ENCODE peak calls at places on chromosomes 7 and 10, in four cellular contexts. One of them, this sample, is unnamed.

GRCh38 chr7:28986028-28986427 is 27.9 kb upstream of the TRIL start:
- DNase-seq in EL: no peak
- DNase-seq in dorsolateral prefrontal cortex: no peak
- DNase-seq in effector CD4-positive, alpha-beta T cell: no peak
- DNase-seq in this sample: no peak

GRCh38 chr7:94183289-94183749 is 179.2 kb upstream of the BET1 start:
- DNase-seq in effector CD4-positive, alpha-beta T cell: no peak
- DNase-seq in dorsolateral prefrontal cortex: no peak
- DNase-seq in EL: peak
- DNase-seq in this sample: no peak

GRCh38 chr7:2785071-2785500 is 59.0 kb downstream of the GNA12 start:
- DNase-seq in effector CD4-positive, alpha-beta T cell: no peak
- DNase-seq in EL: peak
- DNase-seq in dorsolateral prefrontal cortex: no peak
- DNase-seq in this sample: no peak

GRCh38 chr10:13969118-13969791 is 361.5 kb downstream of the FRMD4A start:
- DNase-seq in effector CD4-positive, alpha-beta T cell: no peak
- DNase-seq in EL: peak
- DNase-seq in dorsolateral prefrontal cortex: no peak
- DNase-seq in this sample: no peak

GRCh38 chr10:79375321-79376077 is 28.2 kb downstream of the PPIF start:
- DNase-seq in EL: peak
- DNase-seq in dorsolateral prefrontal cortex: no peak
- DNase-seq in effector CD4-positive, alpha-beta T cell: no peak
- DNase-seq in this sample: no peak

GRCh38 chr7:142298009-142298408 is 40.2 kb upstream of the PRSS58 start:
- DNase-seq in dorsolateral prefrontal cortex: no peak
- DNase-seq in EL: peak
- DNase-seq in effector CD4-positive, alpha-beta T cell: no peak
- DNase-seq in this sample: no peak

GRCh38 chr7:142887282-142888015 is 1.9 kb upstream of the TRPV6 start:
- DNase-seq in effector CD4-positive, alpha-beta T cell: no peak
- DNase-seq in dorsolateral prefrontal cortex: no peak
- DNase-seq in EL: no peak
- DNase-seq in this sample: no peak

GRCh38 chr7:29609162-29610030 is 45.8 kb downstream of the PRR15 start:
- DNase-seq in dorsolateral prefrontal cortex: no peak
- DNase-seq in EL: peak
- DNase-seq in effector CD4-positive, alpha-beta T cell: no peak
- DNase-seq in this sample: no peak

GRCh38 chr7:3942778-3943177 is 641.7 kb downstream of the SDK1 start:
- DNase-seq in EL: no peak
- DNase-seq in effector CD4-positive, alpha-beta T cell: no peak
- DNase-seq in dorsolateral prefrontal cortex: no peak
- DNase-seq in this sample: no peak

GRCh38 chr10:87092861-87093460 is 1.7 kb downstream of the GLUD1 start:
- DNase-seq in EL: peak
- DNase-seq in dorsolateral prefrontal cortex: no peak
- DNase-seq in effector CD4-positive, alpha-beta T cell: peak
- DNase-seq in this sample: no peak

GRCh38 chr7:134513169-134513752 is 14.1 kb upstream of the AKR1B10 start:
- DNase-seq in effector CD4-positive, alpha-beta T cell: no peak
- DNase-seq in dorsolateral prefrontal cortex: peak
- DNase-seq in EL: peak
- DNase-seq in this sample: no peak

GRCh38 chr10:9010931-9011670 is 956.6 kb downstream of the GATA3 start:
- DNase-seq in effector CD4-positive, alpha-beta T cell: no peak
- DNase-seq in EL: no peak
- DNase-seq in dorsolateral prefrontal cortex: no peak
- DNase-seq in this sample: no peak

GRCh38 chr10:52129410-52130178 is 184.5 kb upstream of the DKK1 start:
- DNase-seq in EL: no peak
- DNase-seq in dorsolateral prefrontal cortex: no peak
- DNase-seq in effector CD4-positive, alpha-beta T cell: no peak
- DNase-seq in this sample: no peak

GRCh38 chr10:680146-680545 is 9.3 kb downstream of the DIP2C start:
- DNase-seq in EL: no peak
- DNase-seq in dorsolateral prefrontal cortex: no peak
- DNase-seq in effector CD4-positive, alpha-beta T cell: no peak
- DNase-seq in this sample: no peak

GRCh38 chr7:1744296-1745017 is 74.4 kb downstream of the ELFN1 start:
- DNase-seq in dorsolateral prefrontal cortex: no peak
- DNase-seq in effector CD4-positive, alpha-beta T cell: no peak
- DNase-seq in EL: no peak
- DNase-seq in this sample: no peak

GRCh38 chr7:136405931-136406777 is 429.0 kb upstream of the MTPN start:
- DNase-seq in effector CD4-positive, alpha-beta T cell: no peak
- DNase-seq in dorsolateral prefrontal cortex: peak
- DNase-seq in EL: peak
- DNase-seq in this sample: no peak

GRCh38 chr10:89515031-89515841 is 20.2 kb downstream of the SLC16A12 start:
- DNase-seq in EL: peak
- DNase-seq in dorsolateral prefrontal cortex: no peak
- DNase-seq in effector CD4-positive, alpha-beta T cell: no peak
- DNase-seq in this sample: no peak

GRCh38 chr7:140639366-140640053 is 1.1 kb downstream of the DENND2A start:
- DNase-seq in dorsolateral prefrontal cortex: no peak
- DNase-seq in effector CD4-positive, alpha-beta T cell: no peak
- DNase-seq in EL: peak
- DNase-seq in this sample: no peak

This sample was measured in occipital lobe.